ENCODE peak calls at places on chromosomes 3 and 15, in four cellular contexts. M, V, E and H are unnamed samples. For H3K9me3, the result is how much of the 10 kb centered on the place peaks cover.

GRCh38 chr15:40992241-40992741 is 39.0 kb downstream of the CHAC1 start:
- DNase-seq in M (no peak), V (no peak), E (no peak), H (peak)

GRCh38 chr3:25294406-25294805 is 133.7 kb upstream of the RARB start:
- DNase-seq in M (no peak), V (no peak), E (no peak), H (no peak)

GRCh38 chr15:41585140-41586047 is 26.4 kb downstream of the TYRO3 start:
- DNase-seq in M (no peak), V (no peak), E (peak), H (peak)

GRCh38 chr3:12730511-12731234 is 28.4 kb downstream of the TMEM40 start:
- DNase-seq in M (no peak), V (no peak), E (no peak), H (no peak)

GRCh38 chr15:63532307-63532744 is 27.9 kb downstream of the USP3 start:
- DNase-seq in M (no peak), V (no peak), E (no peak), H (peak)

GRCh38 chr15:44489464-44489863 is 47.5 kb upstream of the EIF3J start:
- DNase-seq in M (no peak), V (peak), E (no peak), H (peak)

GRCh38 chr15:91407237-91407889 is 307.3 kb downstream of the SV2B start:
- DNase-seq in M (peak), V (no peak), E (peak), H (peak)

GRCh38 chr15:63636518-63637061 is 39.4 kb downstream of the FBXL22 start:
- DNase-seq in M (no peak), V (no peak), E (no peak), H (no peak)

GRCh38 chr3:38966956-38967795 is 84.6 kb downstream of the SCN11A start:
- DNase-seq in M (no peak), V (no peak), E (no peak), H (no peak)

GRCh38 chr3:64740232-64740631 is 52.4 kb upstream of the ADAMTS9 start:
- DNase-seq in M (no peak), V (peak), E (peak), H (peak)

GRCh38 chr15:95848126-95848525 is 482.4 kb upstream of the NR2F2 start:
- DNase-seq in M (no peak), V (no peak), E (no peak), H (no peak)

GRCh38 chr3:132723024-132723462 is 834 bp upstream of the NPHP3 start:
- DNase-seq in M (peak), V (no peak), E (no peak), H (no peak)

GRCh38 chr15:31083394-31083790 is 18.1 kb downstream of the TRPM1 start:
- DNase-seq in M (peak), V (peak), E (no peak), H (no peak)

GRCh38 chr3:70726096-70726745 is 413.8 kb upstream of the MDFIC2 start:
- DNase-seq in M (no peak), V (no peak), E (no peak), H (no peak)

GRCh38 chr3:42708611-42709151 is 6.1 kb upstream of the HHATL start:
- DNase-seq in M (no peak), V (no peak), E (no peak), H (no peak)

GRCh38 chr15:48283361-48284157 is 47.7 kb upstream of the DUT start:
- DNase-seq in M (no peak), V (peak), E (no peak), H (peak)

GRCh38 chr15:57769266-57769665 is 62.8 kb downstream of the POLR2M start:
- DNase-seq in M (no peak), V (no peak), E (no peak), H (no peak)

GRCh38 chr3:182092662-182093262 is 381.0 kb downstream of the SOX2 start:
- DNase-seq in M (no peak), V (no peak), E (no peak), H (peak)

GRCh38 chr3:100765437-100765975 is 56.2 kb downstream of the TFG start:
- DNase-seq in M (no peak), V (no peak), E (no peak), H (no peak)

GRCh38 chr3:100761211-100761921 is 52.1 kb downstream of the TFG start:
- DNase-seq in M (peak), V (peak), E (peak), H (no peak)

GRCh38 chr3:100769693-100770092 is 60.4 kb downstream of the TFG start:
- DNase-seq in M (no peak), V (no peak), E (no peak), H (no peak)

GRCh38 chr3:100761951-100762350 is 52.7 kb downstream of the TFG start:
- DNase-seq in M (no peak), V (no peak), E (no peak), H (no peak)

DNA sequence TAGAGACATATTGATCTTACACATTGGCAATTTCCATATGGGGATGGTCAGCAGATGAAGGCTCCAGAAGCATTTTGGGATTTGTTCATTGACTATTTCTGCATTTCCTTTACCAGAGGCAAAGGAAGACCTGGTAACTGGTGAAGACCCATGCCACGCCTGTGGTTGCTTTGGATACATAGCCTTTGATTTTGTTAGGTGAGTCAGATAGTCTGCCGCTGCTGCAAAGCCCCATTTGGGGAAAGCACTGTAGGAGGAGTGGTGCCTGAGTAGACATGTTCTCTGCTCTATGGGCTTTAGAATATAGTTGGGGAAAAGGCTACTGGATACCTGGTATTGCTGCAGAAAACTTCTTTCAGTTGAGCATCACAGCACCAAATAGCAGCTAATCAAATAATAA is 56.8 kb downstream of the TFG start:
- DNase-seq in M (no peak), V (no peak), E (no peak), H (no peak)
- H3K9me3 ChIP-seq in M (under half), V (under half), E (under half), H (under half)

DNA sequence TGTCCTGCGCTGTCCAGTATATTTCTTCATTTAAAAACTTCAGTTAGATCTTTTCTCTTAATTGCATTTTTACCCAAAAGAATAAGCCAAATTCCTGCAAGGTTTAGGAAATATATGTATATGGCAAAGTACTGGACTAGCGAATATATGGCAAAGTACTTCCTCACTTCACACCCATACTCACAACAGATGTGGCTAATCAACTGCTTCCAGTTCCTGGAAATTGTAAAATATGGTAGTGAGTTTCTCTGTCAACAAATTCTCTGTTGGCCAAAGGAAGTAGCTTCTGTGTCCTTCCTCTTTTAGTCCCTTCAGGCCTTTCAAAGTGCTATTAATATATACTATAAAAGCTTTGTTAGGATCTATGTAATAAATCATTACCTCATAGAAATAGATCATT is 22.0 kb downstream of the GPR15 start:
- DNase-seq in M (no peak), V (no peak), E (no peak), H (no peak)
- H3K4me2 ChIP-seq in M (no peak), V (no peak), E (no peak), H (no peak)

DNA sequence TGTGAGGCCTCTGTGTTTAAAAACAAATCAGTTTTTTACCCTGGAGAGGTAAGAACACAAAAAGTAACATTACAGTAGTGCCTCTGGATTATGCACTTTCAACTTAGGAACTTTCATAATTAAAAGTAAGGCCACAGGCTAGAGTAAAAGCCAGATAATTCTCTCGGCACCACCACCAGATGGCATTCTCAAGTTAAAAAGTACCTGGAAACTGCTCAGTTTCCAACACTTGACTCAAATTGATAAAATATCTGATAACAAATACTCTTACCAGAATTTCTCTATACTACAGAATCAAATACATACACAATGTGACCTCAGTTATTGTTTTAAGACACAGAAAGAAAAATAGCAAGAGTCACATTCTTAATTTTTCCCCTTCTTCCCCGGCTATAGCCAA is 19.9 kb downstream of the SPICE1 start:
- DNase-seq in M (peak), V (peak), E (peak), H (peak)
- TF ChIP-seq CTCF in M (peak), V (peak), E (peak), H (peak)

DNA sequence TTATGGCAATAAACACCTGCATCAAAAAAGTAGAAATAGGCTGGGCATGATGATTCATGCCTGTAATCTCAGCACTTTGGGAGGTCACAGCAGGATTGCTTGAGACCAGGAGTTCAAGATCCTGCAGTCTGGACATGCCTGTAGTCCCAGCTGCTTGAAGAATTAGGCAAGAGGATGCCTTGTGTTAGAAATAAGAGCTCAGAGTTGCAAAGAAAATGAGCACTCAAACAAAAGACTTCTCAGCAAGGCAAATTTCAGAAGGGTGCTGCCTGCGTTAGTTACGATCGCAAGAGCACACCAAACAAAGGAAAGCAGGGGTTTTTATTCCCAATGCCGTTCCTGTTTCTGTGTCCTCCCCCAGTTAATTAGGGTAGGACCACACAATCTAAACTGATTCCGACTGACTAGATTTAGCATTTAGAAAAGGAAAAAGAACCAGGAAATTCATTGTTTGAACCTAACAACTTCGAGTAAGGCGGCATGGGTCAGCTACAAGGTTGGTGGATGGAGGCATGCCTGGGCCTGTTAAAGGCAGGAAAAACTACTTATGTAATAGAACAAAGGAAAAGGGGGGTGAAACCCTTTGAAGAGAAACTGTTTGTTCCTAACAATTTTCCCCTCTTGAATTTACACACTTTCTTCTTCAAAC is 55.5 kb downstream of the DLG1 start:
- DNase-seq in M (no peak), V (no peak), E (peak), H (no peak)
- H3K9me3 ChIP-seq in M (under half), V (under half), E (under half), H (under half)

GRCh38 chr15:36458406-36458805 is 121.0 kb upstream of the CDIN1 start:
- DNase-seq in M (no peak), V (no peak), E (peak), H (peak)
- H3K4me2 ChIP-seq in M (no peak), V (no peak), E (peak), H (no peak)

DNA sequence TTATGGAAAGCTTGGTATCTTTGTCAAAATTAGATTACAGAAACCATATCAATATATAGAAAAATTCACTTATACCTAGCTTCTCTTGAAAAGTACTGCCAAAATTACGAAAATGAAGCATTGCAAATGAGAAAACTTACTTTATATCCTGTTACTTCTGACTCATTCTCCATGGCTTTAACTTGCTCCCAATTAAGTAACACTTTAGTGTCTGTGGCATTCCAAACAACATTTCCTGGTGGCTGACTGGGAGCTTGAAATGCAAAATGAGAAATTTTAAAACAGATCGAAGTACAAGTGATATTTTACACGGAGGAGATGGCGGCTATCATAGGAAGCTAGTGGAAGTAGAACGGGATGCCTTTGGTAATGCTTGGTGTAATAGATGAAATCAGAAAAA is 347.3 kb downstream of the CNTN3 start:
- DNase-seq in M (no peak), V (no peak), E (no peak), H (no peak)
- TF ChIP-seq CTCF in M (no peak), V (no peak), E (no peak), H (no peak)

GRCh38 chr3:51338632-51339031 is 46.5 kb upstream of the MANF start:
- DNase-seq in M (no peak), V (no peak), E (no peak), H (no peak)

GRCh38 chr3:51343918-51344687 is 41.0 kb upstream of the MANF start:
- DNase-seq in M (no peak), V (peak), E (peak), H (peak)

GRCh38 chr3:51337666-51338065 is 47.4 kb upstream of the MANF start:
- DNase-seq in M (no peak), V (no peak), E (no peak), H (no peak)

GRCh38 chr3:51340311-51340829 is 44.7 kb upstream of the MANF start:
- DNase-seq in M (no peak), V (peak), E (peak), H (peak)

GRCh38 chr3:51340989-51341636 is 44.0 kb upstream of the MANF start:
- DNase-seq in M (no peak), V (peak), E (no peak), H (no peak)
- H3K9me3 ChIP-seq in M (under half), V (under half), E (under half), H (under half)

GRCh38 chr3:111859974-111860859 is 1.2 kb downstream of the PHLDB2 start:
- DNase-seq in M (peak), V (peak), E (peak), H (peak)

GRCh38 chr3:111863942-111864341 is 4.9 kb downstream of the PHLDB2 start:
- DNase-seq in M (no peak), V (no peak), E (no peak), H (no peak)

GRCh38 chr3:111861396-111861795 is 2.3 kb downstream of the PHLDB2 start:
- DNase-seq in M (no peak), V (no peak), E (no peak), H (no peak)

GRCh38 chr3:111862974-111863373 is 3.9 kb downstream of the PHLDB2 start:
- DNase-seq in M (no peak), V (no peak), E (no peak), H (no peak)

DNA sequence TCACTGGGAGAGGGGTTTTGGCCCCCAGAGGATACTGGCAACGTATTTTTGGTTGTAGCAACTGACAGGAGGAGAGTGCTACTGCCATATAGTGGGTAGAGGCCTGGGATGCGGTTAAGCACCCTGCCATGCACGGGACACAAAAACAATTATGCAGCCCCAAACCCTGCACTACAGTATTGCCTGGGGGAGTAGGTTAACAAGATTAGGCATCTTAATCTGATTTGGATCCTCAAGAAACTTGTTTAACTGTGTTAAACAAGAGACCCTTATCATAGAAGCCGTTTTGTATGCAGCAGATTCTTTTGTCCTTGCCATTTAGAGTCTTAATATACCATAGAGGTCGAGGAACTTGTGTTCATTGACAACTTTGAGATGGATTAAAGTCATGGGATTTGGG is 3.4 kb downstream of the PHLDB2 start:
- DNase-seq in M (no peak), V (no peak), E (no peak), H (no peak)
- H3K4me2 ChIP-seq in M (no peak), V (no peak), E (peak), H (no peak)